ENCODE peak calls at places on chromosomes 11 and 22, in nine cellular contexts. B, E, Y, H, M, J, S, L and Q are unnamed samples.

GRCh38 chr11:28615542-28615941 is 507.4 kb downstream of the METTL15 start:
- DNase-seq in Y (no peak), H (peak; percentile 73), E (no peak), J (no peak), L (no peak), M (no peak), S (no peak), B (no peak), Q (no peak)

GRCh38 chr11:30128269-30128932 is 102.4 kb upstream of the FSHB start:
- DNase-seq in M (no peak), H (peak; percentile 42), S (peak; percentile 4), B (no peak), E (no peak), Y (peak; percentile 25), L (peak; percentile 7), J (no peak), Q (no peak)

GRCh38 chr22:48348855-48349254 is 1478.8 kb downstream of the BRD1 start:
- DNase-seq in E (no peak), B (no peak), S (no peak), Y (no peak), H (no peak), M (no peak), L (no peak), J (no peak), Q (no peak)

GRCh38 chr22:28043269-28043668 is 124.2 kb upstream of the PITPNB start:
- DNase-seq in B (no peak), M (no peak), E (no peak), J (no peak), H (no peak), Y (no peak), S (no peak), L (no peak), Q (no peak)

GRCh38 chr22:24181996-24182560 is 791 bp downstream of the SUSD2 start:
- DNase-seq in Y (no peak), B (no peak), S (no peak), E (no peak), L (no peak), J (no peak), H (no peak), M (no peak), Q (no peak)

GRCh38 chr11:336666-337002 is 16.0 kb upstream of the IFITM3 start:
- DNase-seq in M (no peak), J (no peak), B (no peak), H (no peak), L (no peak), S (no peak), E (no peak), Y (no peak), Q (no peak)

GRCh38 chr22:30089655-30089974 is 9.4 kb downstream of the HORMAD2 start:
- DNase-seq in H (no peak), S (no peak), J (no peak), B (no peak), M (no peak), Y (no peak), L (no peak), E (no peak), Q (no peak)

GRCh38 chr11:36251716-36252307 is 37.4 kb downstream of the COMMD9 start:
- DNase-seq in J (no peak), E (no peak), S (no peak), H (no peak), L (no peak), Y (no peak), B (no peak), M (no peak), Q (no peak)

GRCh38 chr22:42964994-42965699 is 49.8 kb downstream of the PACSIN2 start:
- DNase-seq in L (peak; percentile 57), J (peak; percentile 38), B (no peak), Y (no peak), H (no peak), M (no peak), S (peak; percentile 78), E (no peak), Q (no peak)

GRCh38 chr22:45212992-45213751 is 27.5 kb downstream of the KIAA0930 start:
- DNase-seq in S (no peak), H (no peak), M (no peak), B (no peak), L (no peak), J (no peak), Y (peak; percentile 46), E (no peak), Q (no peak)

GRCh38 chr11:132472411-132473205 is 1059.7 kb downstream of the OPCML start:
- DNase-seq in B (no peak), E (no peak), Y (no peak), J (no peak), L (no peak), M (no peak), S (no peak), H (no peak), Q (no peak)

GRCh38 chr22:22404598-22405284 is 103.8 kb downstream of the ZNF280B start:
- DNase-seq in Y (no peak), M (no peak), J (no peak), E (peak; percentile 19), B (no peak), H (no peak), S (no peak), L (peak; percentile 40), Q (no peak)

GRCh38 chr11:59206635-59207034 is 6.1 kb downstream of the MPEG1 start:
- DNase-seq in L (no peak), J (peak; percentile 58), Y (peak; percentile 60), S (peak; percentile 50), B (no peak), M (peak; percentile 59), E (no peak), H (peak; percentile 50), Q (no peak)

GRCh38 chr11:63599211-63600122 is 14.8 kb downstream of the PLAAT3 start:
- DNase-seq in M (no peak), H (peak; percentile 76), L (no peak), J (no peak), E (no peak), S (no peak), Y (no peak), B (no peak), Q (no peak)

GRCh38 chr11:66317322-66317765 is 500 bp upstream of the CD248 start:
- DNase-seq in E (no peak), J (no peak), H (no peak), B (no peak), S (no peak), M (no peak), Y (no peak), L (no peak), Q (no peak)

DNA sequence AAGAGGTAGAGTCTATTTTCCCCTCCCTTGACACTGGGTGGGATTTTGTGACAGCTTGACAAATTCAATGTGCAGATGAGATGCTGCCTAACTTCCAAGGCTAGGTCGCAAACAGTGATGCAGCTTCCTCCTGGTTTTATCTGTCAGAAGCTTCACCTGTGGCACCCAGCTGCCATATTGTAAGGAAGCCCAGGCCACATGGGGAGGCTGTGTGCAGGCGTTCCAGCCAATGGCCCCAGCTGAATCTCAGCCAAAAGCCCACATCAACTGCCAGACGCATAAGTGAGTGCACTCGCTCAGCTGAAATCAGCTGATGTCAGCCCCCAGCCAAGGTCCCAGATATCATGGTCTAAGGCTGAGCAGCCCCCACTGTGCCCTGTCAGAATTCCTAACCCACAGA is 24.8 kb upstream of the LINC01488 start:
- DNase-seq in E (no peak), Y (no peak), B (no peak), H (no peak), S (no peak), J (no peak), L (no peak), M (no peak), Q (no peak)
- TF ChIP-seq CTCF in E (no peak), Y (no peak), B (no peak), H (no peak), S (no peak), J (no peak), L (no peak), M (no peak), Q (no peak)

DNA sequence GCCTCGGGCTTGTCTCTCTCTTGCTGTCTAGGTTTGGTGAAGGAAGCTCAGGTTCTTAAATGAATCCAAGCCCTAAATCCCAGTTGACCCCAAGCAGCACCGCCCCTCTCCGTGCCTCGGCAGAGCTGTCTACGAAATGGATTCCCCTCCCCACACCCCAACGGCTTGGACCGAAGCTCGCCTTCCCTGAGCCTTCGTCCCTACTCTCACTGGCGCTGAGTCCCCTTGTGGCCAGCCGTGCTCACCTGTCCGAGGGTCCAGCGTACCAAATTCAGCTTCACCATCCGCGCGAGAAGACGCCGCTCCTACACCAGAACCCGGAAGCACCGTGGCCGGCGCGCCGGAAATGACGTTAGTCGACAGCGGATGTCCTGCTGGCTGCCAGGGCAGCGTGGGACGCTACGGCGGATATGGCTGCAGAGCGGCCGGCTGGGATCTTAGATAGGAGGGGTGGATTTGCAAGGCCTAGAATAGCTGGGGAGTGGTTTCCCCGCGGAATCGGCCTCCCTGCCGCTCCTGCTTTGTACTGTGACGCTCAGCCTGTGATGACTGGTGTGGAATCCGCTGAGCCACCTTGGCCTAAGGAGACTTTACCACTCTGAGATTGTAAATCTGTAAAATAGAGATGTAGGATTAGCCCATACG is at the start of gene TFIP11:
- DNase-seq in L (peak; percentile 97), H (peak; percentile 88), S (peak; percentile 93), M (peak; percentile 98), Y (peak; percentile 95), E (peak; percentile 88), J (peak; percentile 97), B (peak; percentile 97), Q (peak; percentile 90)
- TF ChIP-seq CTCF in L (peak; percentile 10), H (no peak), S (no peak), M (peak; percentile 20), Y (no peak), E (no peak), J (no peak), B (no peak), Q (peak; percentile 51)

GRCh38 chr22:35399114-35399677 is 744 bp upstream of the MCM5 start:
- DNase-seq in J (no peak), E (peak; percentile 66), B (no peak), M (no peak), S (peak; percentile 12), Y (no peak), H (no peak), L (no peak), Q (no peak)
- TF ChIP-seq CTCF in J (no peak), E (no peak), B (no peak), M (no peak), S (no peak), Y (no peak), H (no peak), L (no peak), Q (no peak)

GRCh38 chr22:19117111-19117512 is 5.1 kb downstream of the DGCR2 start:
- DNase-seq in H (no peak), S (no peak), M (no peak), Y (peak; percentile 46), L (no peak), B (no peak), J (no peak), E (no peak), Q (no peak)

GRCh38 chr22:19114984-19115552 is 7.1 kb downstream of the DGCR2 start:
- DNase-seq in S (no peak), E (no peak), Y (no peak), J (no peak), H (no peak), L (no peak), M (no peak), B (peak; percentile 70), Q (no peak)

GRCh38 chr22:19118601-19118880 is 3.7 kb downstream of the DGCR2 start:
- DNase-seq in B (no peak), L (no peak), J (no peak), S (no peak), H (no peak), E (no peak), M (no peak), Y (no peak), Q (no peak)

GRCh38 chr22:19113429-19113828 is 8.8 kb downstream of the DGCR2 start:
- DNase-seq in M (no peak), J (no peak), H (no peak), L (no peak), S (no peak), B (peak; percentile 32), Y (no peak), E (no peak), Q (no peak)

GRCh38 chr22:19115628-19116027 is 6.6 kb downstream of the DGCR2 start:
- DNase-seq in M (no peak), H (no peak), J (no peak), S (no peak), B (peak; percentile 15), Y (no peak), E (no peak), L (no peak), Q (no peak)
- TF ChIP-seq CTCF in M (no peak), H (no peak), J (no peak), S (no peak), B (no peak), Y (no peak), E (peak; percentile 19), L (peak; percentile 9), Q (no peak)